ENCODE peak calls at places on chromosome 17, in four cellular contexts. V is HT-29, D is iris pigment epithelial cell, Y is skeletal muscle cell. X is an unnamed sample.

GRCh38 chr17:58117382-58117781 is 30.8 kb upstream of the OR4D1 start:
- DNase-seq in D (no peak), Y (no peak), V (no peak), X (no peak)

GRCh38 chr17:20173091-20173490 is 163.9 kb downstream of the SPECC1 start:
- DNase-seq in Y (no peak), V (no peak), D (no peak), X (peak)

GRCh38 chr17:61793565-61793964 is 69.8 kb downstream of the BRIP1 start:
- DNase-seq in D (no peak), Y (no peak), V (no peak), X (no peak)

GRCh38 chr17:3924421-3925350 is 8.4 kb upstream of the P2RX1 start:
- DNase-seq in V (no peak), Y (no peak), D (no peak), X (no peak)

GRCh38 chr17:67262420-67262819 is 17.4 kb upstream of the HELZ start:
- DNase-seq in V (no peak), Y (no peak), D (no peak), X (no peak)

GRCh38 chr17:82384730-82385429 is 13.3 kb downstream of the UTS2R start:
- DNase-seq in V (peak), Y (no peak), D (peak), X (peak)

GRCh38 chr17:51118330-51119195 is 2.1 kb downstream of the SPAG9 start:
- DNase-seq in V (peak), Y (no peak), D (no peak), X (no peak)

GRCh38 chr17:36593651-36594316 is 2.1 kb downstream of the DHRS11 start:
- DNase-seq in D (no peak), V (peak), Y (no peak), X (no peak)

GRCh38 chr17:51228177-51228576 is 31.7 kb downstream of the MBTD1 start:
- DNase-seq in V (no peak), Y (peak), D (peak), X (peak)

GRCh38 chr17:17979778-17980177 is 7.1 kb downstream of the DRC3 start:
- DNase-seq in V (no peak), D (no peak), Y (no peak), X (no peak)

GRCh38 chr17:11950771-11951519 is 46.3 kb downstream of the ZNF18 start:
- DNase-seq in Y (no peak), D (peak), V (no peak), X (peak)

GRCh38 chr17:56292010-56292409 is 138.7 kb downstream of the ANKFN1 start:
- DNase-seq in Y (no peak), D (peak), V (no peak), X (peak)

GRCh38 chr17:29615492-29616299 is 7.0 kb downstream of the CORO6 start:
- DNase-seq in Y (peak), V (peak), D (peak), X (peak)

GRCh38 chr17:82965371-82965770 is 114.0 kb upstream of the METRNL start:
- DNase-seq in Y (no peak), D (no peak), V (no peak), X (no peak)

GRCh38 chr17:65984299-65984698 is 207.6 kb downstream of the CEP112 start:
- DNase-seq in V (no peak), D (peak), Y (no peak), X (peak)

GRCh38 chr17:83062011-83062817 is 17.2 kb upstream of the METRNL start:
- DNase-seq in D (no peak), Y (no peak), V (no peak), X (no peak)

GRCh38 chr17:64418506-64419339 is 28.1 kb upstream of the PECAM1 start:
- DNase-seq in Y (peak), V (peak), D (peak), X (peak)

GRCh38 chr17:63949576-63950250 is 17.6 kb upstream of the CD79B start:
- DNase-seq in D (no peak), Y (no peak), V (no peak), X (no peak)

GRCh38 chr17:21467196-21467595 is 91.0 kb downstream of the KCNJ12 start:
- DNase-seq in D (no peak), Y (no peak), V (no peak), X (no peak)

GRCh38 chr17:42313773-42314566 is 25.7 kb downstream of the STAT5A start:
- DNase-seq in D (peak), Y (no peak), V (no peak), X (no peak)

GRCh38 chr17:7133424-7133823 is 18.8 kb upstream of the ASGR2 start:
- DNase-seq in V (no peak), Y (no peak), D (no peak), X (no peak)

GRCh38 chr17:41440531-41441033 is at the start of gene KRT38:
- DNase-seq in Y (no peak), V (no peak), D (no peak), X (no peak)

GRCh38 chr17:40873801-40874200 is 6.8 kb upstream of the KRT12 start:
- DNase-seq in V (no peak), Y (no peak), D (no peak), X (peak)

GRCh38 chr17:31327534-31328526 is 6.4 kb upstream of the EVI2A start:
- DNase-seq in V (no peak), D (peak), Y (peak), X (peak)

GRCh38 chr17:74798239-74798707 is 22.1 kb upstream of the NAT9 start:
- DNase-seq in D (peak), V (no peak), Y (no peak), X (no peak)

GRCh38 chr17:58277107-58277506 is 3.6 kb downstream of the MPO start:
- DNase-seq in D (peak), Y (no peak), V (peak), X (no peak)

GRCh38 chr17:81481011-81481799 is 31.4 kb downstream of the ACTG1 start:
- DNase-seq in D (peak), Y (no peak), V (no peak), X (peak)

GRCh38 chr17:39927928-39928867 is 666 bp downstream of the LRRC3C start:
- DNase-seq in D (peak), V (no peak), Y (no peak), X (no peak)

GRCh38 chr17:40321502-40322416 is 12.8 kb downstream of the RARA start:
- DNase-seq in Y (no peak), V (no peak), D (no peak), X (no peak)

GRCh38 chr17:55708575-55708974 is 14.1 kb downstream of the TMEM100 start:
- DNase-seq in V (no peak), D (no peak), Y (no peak), X (no peak)

GRCh38 chr17:1108810-1109605 is 70.8 kb downstream of the ABR start:
- DNase-seq in D (peak), Y (no peak), V (peak), X (peak)

GRCh38 chr17:77462101-77462500 is 321.3 kb downstream of the SEC14L1 start:
- DNase-seq in Y (no peak), V (no peak), D (no peak), X (no peak)

GRCh38 chr17:79832211-79833109 is 6.8 kb downstream of the CBX4 start:
- DNase-seq in Y (no peak), D (peak), V (peak), X (no peak)

GRCh38 chr17:63998050-63998720 is at the start of gene PRR29:
- DNase-seq in Y (no peak), V (peak), D (peak), X (no peak)

GRCh38 chr17:57559634-57560387 is 185.3 kb downstream of the CCDC182 start:
- DNase-seq in D (no peak), V (no peak), Y (no peak), X (no peak)

GRCh38 chr17:33676444-33676843 is 383.3 kb upstream of the ASIC2 start:
- DNase-seq in V (no peak), D (no peak), Y (no peak), X (no peak)

GRCh38 chr17:27810902-27811557 is 10.7 kb upstream of the NOS2 start:
- DNase-seq in V (no peak), D (peak), Y (peak), X (no peak)